ENCODE peak calls at places on chromosomes 1 and 21, in seven cellular contexts. C is uterus; F is stimulated activated CD4-positive, alpha-beta T cell treated with anti-CD3 and anti-CD28 coated beads, Interleukin-2, amount 100 ng/mL, for 24 hours; P is Panc1; L is right lobe of liver; O is AG09309; A is Calu3. K is an unnamed sample.

GRCh38 chr1:172966844-172967540 is 83.7 kb downstream of the TNFSF18 start:
- DNase-seq in C (no peak), F (peak), P (no peak), L (no peak), O (no peak), A (no peak), K (peak)

GRCh38 chr1:212700597-212700891 is 904 bp upstream of the BATF3 start:
- DNase-seq in C (peak), F (no peak), P (no peak), L (no peak), O (no peak), A (no peak), K (no peak)

GRCh38 chr21:44866780-44867179 is 6.7 kb downstream of the PTTG1IP start:
- DNase-seq in C (no peak), F (no peak), P (no peak), L (no peak), O (no peak), A (no peak), K (peak)

GRCh38 chr1:36089393-36090121 is 865 bp downstream of the ADPRS start:
- DNase-seq in C (no peak), F (peak), P (no peak), L (peak), O (no peak), A (peak), K (peak)

GRCh38 chr1:36106269-36106668 is 17.6 kb downstream of the ADPRS start:
- DNase-seq in C (no peak), F (no peak), P (no peak), L (no peak), O (no peak), A (no peak), K (no peak)

GRCh38 chr1:195076682-195077081 is 1531.6 kb downstream of the KCNT2 start:
- DNase-seq in C (no peak), F (no peak), P (no peak), L (no peak), O (no peak), A (no peak), K (no peak)

GRCh38 chr1:72137665-72138064 is 144.7 kb downstream of the NEGR1 start:
- DNase-seq in C (no peak), F (no peak), P (no peak), L (no peak), O (no peak), A (no peak), K (peak)

GRCh38 chr1:185540295-185540694 is 193.9 kb upstream of the HMCN1 start:
- DNase-seq in C (no peak), F (no peak), P (no peak), L (no peak), O (no peak), A (no peak), K (no peak)

GRCh38 chr1:20358761-20359263 is 68.1 kb downstream of the VWA5B1 start:
- DNase-seq in C (no peak), F (no peak), P (no peak), L (peak), O (no peak), A (peak), K (peak)

GRCh38 chr21:41133896-41134522 is 34.0 kb upstream of the BACE2 start:
- DNase-seq in C (no peak), F (no peak), P (peak), L (no peak), O (peak), A (peak), K (peak)

GRCh38 chr1:208252126-208252853 is 8.1 kb upstream of the PLXNA2 start:
- DNase-seq in C (no peak), F (no peak), P (no peak), L (peak), O (no peak), A (peak), K (no peak)

GRCh38 chr1:13749543-13750307 is 49.7 kb downstream of the PRDM2 start:
- DNase-seq in C (peak), F (peak), P (no peak), L (peak), O (no peak), A (peak), K (peak)

GRCh38 chr1:71223949-71224348 is 143.1 kb upstream of the ZRANB2 start:
- DNase-seq in C (peak), F (no peak), P (no peak), L (no peak), O (no peak), A (no peak), K (peak)

GRCh38 chr21:46459356-46460112 is 843 bp downstream of the DIP2A start:
- DNase-seq in C (peak), F (peak), P (no peak), L (peak), O (no peak), A (peak), K (peak)

GRCh38 chr21:18950045-18950740 is 546.6 kb upstream of the TMPRSS15 start:
- DNase-seq in C (no peak), F (no peak), P (no peak), L (no peak), O (no peak), A (no peak), K (no peak)

GRCh38 chr1:224178894-224179293 is 4.1 kb upstream of the DEGS1 start:
- DNase-seq in C (no peak), F (no peak), P (no peak), L (no peak), O (no peak), A (no peak), K (no peak)

GRCh38 chr1:183032122-183032921 is 9.1 kb downstream of the LAMC1 start:
- DNase-seq in C (no peak), F (no peak), P (no peak), L (no peak), O (no peak), A (no peak), K (peak)

GRCh38 chr1:53608071-53608470 is 130.9 kb downstream of the GLIS1 start:
- DNase-seq in C (peak), F (no peak), P (no peak), L (no peak), O (no peak), A (no peak), K (no peak)

GRCh38 chr1:60809204-60809985 is 273.0 kb upstream of the NFIA start:
- DNase-seq in C (no peak), F (no peak), P (no peak), L (no peak), O (no peak), A (no peak), K (no peak)

GRCh38 chr1:71228727-71229371 is 148.0 kb upstream of the ZRANB2 start:
- DNase-seq in C (no peak), F (no peak), P (no peak), L (no peak), O (no peak), A (no peak), K (no peak)

GRCh38 chr1:180265871-180266270 is 35.8 kb downstream of the LHX4 start:
- DNase-seq in C (no peak), F (no peak), P (no peak), L (peak), O (no peak), A (no peak), K (no peak)

GRCh38 chr1:201554167-201554600 is 15.3 kb downstream of the NAV1 start:
- DNase-seq in C (no peak), F (no peak), P (no peak), L (no peak), O (no peak), A (no peak), K (no peak)

GRCh38 chr1:151036356-151036755 is at the start of gene BNIPL:
- DNase-seq in C (no peak), F (no peak), P (no peak), L (no peak), O (no peak), A (no peak), K (no peak)

GRCh38 chr1:17010601-17011438 is 908 bp downstream of the ATP13A2 start:
- DNase-seq in C (peak), F (peak), P (no peak), L (peak), O (no peak), A (peak), K (peak)

GRCh38 chr1:229190057-229190590 is 80.8 kb upstream of the RAB4A start:
- DNase-seq in C (no peak), F (no peak), P (no peak), L (no peak), O (no peak), A (no peak), K (peak)

GRCh38 chr1:214637722-214638473 is 34.9 kb downstream of the CENPF start:
- DNase-seq in C (no peak), F (no peak), P (no peak), L (no peak), O (no peak), A (peak), K (peak)

GRCh38 chr1:44747878-44748277 is 8.2 kb downstream of the KIF2C start:
- DNase-seq in C (no peak), F (no peak), P (no peak), L (no peak), O (no peak), A (no peak), K (no peak)

GRCh38 chr1:181423301-181423918 is 59.9 kb upstream of the CACNA1E start:
- DNase-seq in C (no peak), F (peak), P (no peak), L (no peak), O (peak), A (peak), K (peak)

GRCh38 chr1:212699839-212700596 is at the start of gene BATF3:
- DNase-seq in C (peak), F (peak), P (no peak), L (peak), O (no peak), A (peak), K (no peak)

GRCh38 chr21:25179116-25179515 is 428.2 kb downstream of the MRPL39 start:
- DNase-seq in C (no peak), F (no peak), P (no peak), L (no peak), O (no peak), A (no peak), K (no peak)

GRCh38 chr1:193346085-193346484 is 159.7 kb upstream of the B3GALT2 start:
- DNase-seq in C (no peak), F (no peak), P (no peak), L (no peak), O (no peak), A (no peak), K (no peak)

GRCh38 chr21:45306453-45306831 is 18.7 kb upstream of the POFUT2 start:
- DNase-seq in C (no peak), F (no peak), P (no peak), L (no peak), O (no peak), A (no peak), K (no peak)

GRCh38 chr1:231931846-231932454 is 305.4 kb downstream of the DISC1 start:
- DNase-seq in C (no peak), F (peak), P (no peak), L (no peak), O (no peak), A (no peak), K (peak)

GRCh38 chr1:102186541-102186940 is 189.8 kb upstream of the OLFM3 start:
- DNase-seq in C (no peak), F (no peak), P (no peak), L (no peak), O (no peak), A (no peak), K (no peak)

GRCh38 chr1:76659171-76659940 is 207.9 kb upstream of the ST6GALNAC5 start:
- DNase-seq in C (no peak), F (no peak), P (no peak), L (no peak), O (no peak), A (no peak), K (peak)

GRCh38 chr1:151681921-151682320 is 34.7 kb downstream of the CELF3 start:
- DNase-seq in C (no peak), F (no peak), P (no peak), L (no peak), O (no peak), A (no peak), K (no peak)

GRCh38 chr1:110856410-110856809 is 16.5 kb upstream of the CD53 start:
- DNase-seq in C (no peak), F (no peak), P (no peak), L (no peak), O (no peak), A (no peak), K (no peak)

GRCh38 chr1:3772715-3773571 is at the start of gene SMIM1:
- DNase-seq in C (no peak), F (no peak), P (no peak), L (no peak), O (no peak), A (no peak), K (no peak)

GRCh38 chr1:24048205-24048869 is 63.6 kb downstream of the MYOM3 start:
- DNase-seq in C (no peak), F (no peak), P (no peak), L (no peak), O (no peak), A (peak), K (peak)

K was measured in fibroblast of mammary gland.